ENCODE peak calls at places on chromosomes 4 and X, in seven cellular contexts. N is endothelial cell of umbilical vein, W is psoas muscle, X is fibroblast of the aortic adventitia, B is AG09309, T is WERI-Rb-1, U is cardiac muscle cell. I is an unnamed sample.

GRCh38 chr4:155377281-155377680 is 516 bp upstream of the MAP9 start:
- DNase-seq in W (no peak), T (no peak), U (no peak), N (no peak), X (peak), B (no peak), I (peak)

GRCh38 chrX:72644946-72645345 is 69.2 kb downstream of the PHKA1 start:
- DNase-seq in W (no peak), U (no peak), X (no peak), N (peak), T (no peak), B (no peak), I (no peak)

GRCh38 chrX:38900719-38901118 is 99.5 kb downstream of the MID1IP1 start:
- DNase-seq in U (no peak), W (no peak), T (no peak), N (no peak), B (no peak), X (no peak), I (no peak)

GRCh38 chrX:14698770-14699169 is 169.4 kb downstream of the GLRA2 start:
- DNase-seq in B (no peak), T (no peak), U (no peak), N (no peak), W (no peak), X (no peak), I (no peak)

GRCh38 chrX:133859336-133859735 is 126.1 kb downstream of the GPC3 start:
- DNase-seq in T (no peak), N (no peak), W (no peak), X (no peak), U (no peak), B (no peak), I (no peak)

GRCh38 chrX:131331152-131331551 is 42.0 kb upstream of the IGSF1 start:
- DNase-seq in T (no peak), N (no peak), B (no peak), X (no peak), W (no peak), U (no peak), I (no peak)

GRCh38 chr4:113979973-113980615 is 647 bp upstream of the ARSJ start:
- DNase-seq in B (no peak), W (no peak), T (no peak), N (peak), U (no peak), X (peak), I (no peak)

GRCh38 chrX:30875957-30876356 is 13.1 kb downstream of the TAB3 start:
- DNase-seq in U (no peak), B (peak), W (no peak), N (peak), X (peak), T (no peak), I (peak)

GRCh38 chrX:40120838-40121580 is 23.3 kb upstream of the BCOR start:
- DNase-seq in T (no peak), W (no peak), N (no peak), U (no peak), X (no peak), B (no peak), I (no peak)

GRCh38 chr4:150451883-150452282 is 130.1 kb upstream of the MAB21L2 start:
- DNase-seq in W (no peak), B (no peak), N (no peak), T (no peak), X (no peak), U (no peak), I (no peak)

GRCh38 chr4:122857160-122857559 is 30.5 kb downstream of the FGF2 start:
- DNase-seq in U (no peak), T (no peak), X (no peak), W (no peak), B (no peak), N (no peak), I (no peak)

GRCh38 chrX:47796433-47796906 is 40.2 kb upstream of the ZNF81 start:
- DNase-seq in U (no peak), N (no peak), T (no peak), B (peak), W (no peak), X (peak), I (peak)

GRCh38 chr4:94968493-94968892 is 210.7 kb downstream of the BMPR1B start:
- DNase-seq in N (no peak), W (no peak), B (no peak), X (no peak), U (no peak), T (no peak), I (no peak)

GRCh38 chr4:140250989-140251552 is 97.1 kb upstream of the MAML3 start:
- DNase-seq in N (no peak), B (no peak), X (no peak), W (no peak), T (no peak), U (no peak), I (no peak)

GRCh38 chr4:145827885-145828284 is 110.7 kb downstream of the ZNF827 start:
- DNase-seq in X (no peak), N (no peak), W (peak), U (no peak), T (no peak), B (no peak), I (no peak)

GRCh38 chr4:184987493-184988031 is 30.7 kb upstream of the HELT start:
- DNase-seq in N (no peak), W (no peak), X (no peak), U (no peak), B (no peak), T (no peak), I (no peak)

GRCh38 chr4:81165853-81166430 is 49.1 kb downstream of the PRKG2 start:
- DNase-seq in B (no peak), N (no peak), X (peak), U (no peak), T (no peak), W (peak), I (no peak)

GRCh38 chrX:153634832-153635231 is 12.2 kb upstream of the DUSP9 start:
- DNase-seq in U (no peak), N (no peak), T (peak), X (no peak), B (no peak), W (peak), I (no peak)

GRCh38 chr4:128031756-128032384 is 29.2 kb upstream of the LARP1B start:
- DNase-seq in B (no peak), W (no peak), X (no peak), U (no peak), T (no peak), N (no peak), I (no peak)

GRCh38 chrX:108199691-108200090 is 108.1 kb downstream of the ATG4A start:
- DNase-seq in W (no peak), X (peak), T (peak), B (no peak), N (peak), U (peak), I (peak)

GRCh38 chr4:105471566-105472176 is 2.2 kb downstream of the PPA2 start:
- DNase-seq in B (peak), X (peak), T (peak), N (peak), U (peak), W (peak), I (peak)

GRCh38 chr4:83170952-83171399 is 56.4 kb upstream of the PLAC8 start:
- DNase-seq in U (no peak), X (no peak), N (peak), T (no peak), B (no peak), W (no peak), I (no peak)

GRCh38 chrX:109911046-109911445 is 91.9 kb upstream of the TMEM164 start:
- DNase-seq in W (no peak), N (peak), U (no peak), X (peak), T (no peak), B (no peak), I (peak)

GRCh38 chr4:7052923-7053715 is 9.9 kb downstream of the TADA2B start:
- DNase-seq in T (no peak), N (no peak), X (peak), B (no peak), W (peak), U (no peak), I (no peak)

DNA sequence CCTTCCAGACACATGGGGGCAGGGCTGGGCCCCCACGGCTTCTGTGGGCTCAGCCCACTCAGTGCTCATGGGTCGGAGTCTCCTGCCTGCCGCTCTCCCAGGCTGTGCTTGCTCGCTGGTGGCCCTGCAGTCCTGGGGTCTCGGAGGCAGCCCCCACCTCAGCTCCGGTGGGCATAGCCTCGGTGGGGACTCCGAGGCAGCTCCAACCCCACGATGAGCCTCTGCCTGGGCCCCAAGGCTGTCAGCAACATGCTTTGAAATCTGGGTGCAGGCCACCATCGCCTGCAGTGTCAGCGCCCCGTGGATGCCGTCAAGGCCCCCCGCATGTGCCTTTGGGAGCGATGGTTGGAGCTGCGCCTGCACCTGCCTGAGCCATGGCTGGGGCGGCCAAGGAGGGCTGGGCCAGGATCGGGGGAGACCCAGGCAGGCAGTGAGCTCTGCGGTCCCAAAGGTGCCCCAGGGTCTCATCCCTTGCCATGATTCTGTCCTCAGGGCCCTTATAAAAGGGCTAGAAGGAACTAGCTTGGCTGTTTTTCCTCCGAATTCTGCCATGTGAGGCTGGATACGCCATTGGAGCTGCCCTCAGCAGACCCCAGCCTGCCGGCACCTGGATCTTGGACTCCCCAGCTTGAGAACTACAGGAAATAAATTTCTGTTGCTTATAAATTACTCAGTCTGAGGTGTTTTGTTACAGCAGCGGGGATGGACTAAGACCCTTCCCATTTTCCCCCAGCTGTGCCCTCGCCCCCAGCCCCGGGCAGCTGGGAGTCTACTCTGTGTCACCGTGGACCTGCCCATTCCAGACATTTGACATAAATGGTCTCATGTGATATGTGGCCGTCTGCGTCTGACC is 30.4 kb upstream of the SPON2 start:
- DNase-seq in U (no peak), T (no peak), X (no peak), B (no peak), W (no peak), N (no peak), I (no peak)
- TF ChIP-seq CTCF in U (no peak), T (no peak), X (no peak), B (no peak), W (no peak), N (no peak), I (no peak)

DNA sequence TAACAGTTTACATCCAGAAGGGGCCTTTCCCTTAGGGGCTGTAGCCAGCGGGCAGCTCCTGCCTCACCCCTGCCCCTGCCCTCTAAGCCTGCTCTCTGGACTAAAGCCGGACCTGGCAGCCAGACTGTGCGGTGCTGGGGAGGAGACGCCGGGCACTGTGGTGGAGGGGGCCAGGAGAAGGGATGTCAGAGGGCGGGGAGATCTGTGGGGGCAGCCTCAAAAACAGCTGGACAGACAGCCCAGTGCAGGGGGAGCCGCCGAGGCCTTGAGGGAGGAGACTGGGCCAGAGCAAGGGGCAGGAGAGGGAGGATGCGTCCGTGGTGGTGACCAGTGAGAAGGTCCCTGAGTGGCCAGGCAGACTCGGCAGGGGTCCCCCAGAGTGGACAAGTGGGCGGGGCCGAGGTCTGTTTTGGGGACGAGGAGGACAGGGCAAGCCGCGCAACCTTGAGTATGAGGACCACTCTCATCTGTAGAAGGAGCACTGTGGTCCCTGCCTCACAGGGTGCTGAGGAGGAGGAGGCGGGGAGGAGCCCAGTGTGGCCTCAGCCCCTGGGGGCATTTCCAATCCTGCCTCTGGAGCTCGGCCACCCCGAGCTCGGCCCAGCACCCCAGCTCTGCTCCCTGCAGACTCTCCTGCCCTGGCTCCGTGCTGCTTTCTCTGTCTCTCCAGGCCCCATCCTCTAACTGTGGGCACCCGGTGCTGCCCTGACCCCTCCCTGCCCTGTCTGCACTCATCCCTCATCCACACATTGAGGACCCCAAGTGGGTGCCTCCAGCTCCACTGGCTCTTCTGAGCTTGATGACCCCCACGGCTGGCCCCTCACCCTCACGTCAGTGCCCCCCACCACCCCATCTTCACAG is 59.2 kb upstream of the NKX1-1 start:
- DNase-seq in W (no peak), N (no peak), B (no peak), T (peak), U (no peak), X (no peak), I (no peak)
- H3K4me3 ChIP-seq in W (no peak), N (no peak), B (no peak), T (no peak), U (no peak), X (no peak), I (no peak)

DNA sequence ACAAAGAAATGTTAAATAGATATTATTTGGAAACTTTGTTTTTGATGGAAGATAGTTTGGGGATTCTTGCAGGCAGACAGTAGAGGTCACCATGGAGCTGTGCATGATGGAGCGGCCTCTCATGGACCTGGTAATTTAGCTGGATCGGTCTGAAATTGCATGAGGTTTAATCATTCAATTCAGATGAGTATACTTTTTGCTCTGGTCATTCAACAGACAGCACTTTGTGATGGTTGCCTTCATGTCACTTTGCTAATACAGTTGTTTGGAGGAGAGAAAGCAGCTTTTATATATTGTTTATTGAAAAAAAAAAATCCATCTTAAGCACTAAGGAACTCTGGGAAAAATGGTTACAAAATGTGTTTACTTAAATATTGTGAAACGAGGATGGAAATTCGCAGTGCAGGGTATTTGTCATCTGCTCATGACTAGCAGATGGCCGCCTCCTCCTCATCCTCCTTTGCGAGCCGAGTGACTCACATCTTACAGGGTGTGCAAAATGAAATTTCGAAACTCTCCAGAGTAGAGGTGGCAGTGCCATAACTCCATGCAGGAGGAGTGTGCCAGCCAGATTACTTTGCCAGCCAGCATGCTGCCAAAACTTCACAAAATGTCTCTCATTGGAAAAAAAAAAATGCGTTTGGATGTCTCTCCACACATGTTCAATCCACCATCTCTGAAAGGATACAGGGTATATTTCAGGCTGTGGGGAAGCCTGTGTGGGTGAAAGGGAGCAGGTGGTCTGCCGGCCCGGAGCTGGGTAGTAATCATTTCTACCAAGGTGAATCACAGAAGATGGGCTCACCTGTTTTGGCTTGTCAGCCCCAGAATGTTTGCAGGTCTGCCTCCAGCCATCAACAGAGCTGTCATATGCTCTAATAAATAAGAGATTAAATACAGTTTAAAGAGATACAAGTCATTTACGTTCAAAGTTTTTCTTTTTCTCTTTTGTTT is 314.9 kb upstream of the DIPK2B start:
- DNase-seq in U (peak), B (peak), W (peak), T (peak), X (peak), N (peak), I (peak)
- TF ChIP-seq CTCF in U (peak), B (peak), W (peak), T (peak), X (peak), N (peak), I (peak)

DNA sequence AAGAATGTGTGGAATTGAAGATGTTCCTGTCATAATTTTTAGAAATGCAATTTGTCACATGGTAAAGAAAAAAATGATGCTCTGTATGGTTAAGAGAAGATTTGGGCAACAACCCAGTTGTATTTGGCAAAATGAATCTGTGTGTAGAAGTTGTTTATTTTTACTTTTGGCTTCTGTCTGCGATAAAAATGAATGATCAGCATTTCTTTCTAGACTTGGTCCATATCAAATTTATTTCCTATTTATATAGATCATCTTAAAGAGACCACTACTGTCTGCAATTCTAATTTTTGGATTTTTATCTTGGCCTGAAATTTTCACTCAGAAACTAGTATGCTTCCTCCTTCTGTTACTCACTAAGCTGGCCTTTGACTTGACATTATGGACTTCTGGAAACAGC is 396.9 kb downstream of the FAM47A start:
- DNase-seq in W (no peak), B (no peak), N (no peak), T (no peak), U (no peak), X (no peak), I (no peak)
- H3K4me3 ChIP-seq in W (no peak), B (no peak), N (no peak), T (no peak), U (no peak), X (no peak), I (no peak)

DNA sequence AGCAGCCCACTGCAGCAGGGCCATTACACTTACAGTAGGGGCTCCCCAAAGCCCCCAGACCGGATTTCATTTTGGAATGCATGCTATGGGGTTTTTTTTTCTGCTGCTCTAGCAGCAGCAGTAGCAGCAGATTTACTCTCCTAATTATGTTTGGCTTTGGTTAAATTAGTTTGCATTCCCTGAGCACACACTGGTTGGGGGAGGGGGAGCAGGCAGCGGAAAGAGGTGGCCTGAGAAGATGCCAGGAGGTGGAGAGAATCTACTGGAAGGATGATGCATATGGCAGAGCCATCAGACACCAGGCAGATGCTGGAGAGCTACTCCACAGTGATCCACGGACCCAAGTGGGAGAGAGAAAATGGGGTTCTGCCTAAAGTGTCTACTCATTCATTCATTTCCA is 109.6 kb downstream of the LDB2 start:
- DNase-seq in B (no peak), N (no peak), X (no peak), U (no peak), T (no peak), W (no peak), I (no peak)
- TF ChIP-seq CTCF in B (no peak), N (no peak), X (no peak), U (no peak), T (no peak), W (no peak), I (no peak)

GRCh38 chr4:147029296-147029695 is 83.6 kb upstream of the TTC29 start:
- DNase-seq in W (no peak), N (no peak), U (no peak), X (no peak), T (no peak), B (no peak), I (no peak)
- H3K4me3 ChIP-seq in W (no peak), N (no peak), U (no peak), X (no peak), T (no peak), B (no peak), I (no peak)

GRCh38 chrX:76850851-76851250 is 423.3 kb downstream of the MAGEE1 start:
- DNase-seq in T (no peak), N (no peak), X (peak), W (no peak), B (no peak), U (no peak), I (no peak)
- TF ChIP-seq CTCF in T (peak), N (peak), X (peak), W (no peak), B (peak), U (no peak), I (no peak)

DNA sequence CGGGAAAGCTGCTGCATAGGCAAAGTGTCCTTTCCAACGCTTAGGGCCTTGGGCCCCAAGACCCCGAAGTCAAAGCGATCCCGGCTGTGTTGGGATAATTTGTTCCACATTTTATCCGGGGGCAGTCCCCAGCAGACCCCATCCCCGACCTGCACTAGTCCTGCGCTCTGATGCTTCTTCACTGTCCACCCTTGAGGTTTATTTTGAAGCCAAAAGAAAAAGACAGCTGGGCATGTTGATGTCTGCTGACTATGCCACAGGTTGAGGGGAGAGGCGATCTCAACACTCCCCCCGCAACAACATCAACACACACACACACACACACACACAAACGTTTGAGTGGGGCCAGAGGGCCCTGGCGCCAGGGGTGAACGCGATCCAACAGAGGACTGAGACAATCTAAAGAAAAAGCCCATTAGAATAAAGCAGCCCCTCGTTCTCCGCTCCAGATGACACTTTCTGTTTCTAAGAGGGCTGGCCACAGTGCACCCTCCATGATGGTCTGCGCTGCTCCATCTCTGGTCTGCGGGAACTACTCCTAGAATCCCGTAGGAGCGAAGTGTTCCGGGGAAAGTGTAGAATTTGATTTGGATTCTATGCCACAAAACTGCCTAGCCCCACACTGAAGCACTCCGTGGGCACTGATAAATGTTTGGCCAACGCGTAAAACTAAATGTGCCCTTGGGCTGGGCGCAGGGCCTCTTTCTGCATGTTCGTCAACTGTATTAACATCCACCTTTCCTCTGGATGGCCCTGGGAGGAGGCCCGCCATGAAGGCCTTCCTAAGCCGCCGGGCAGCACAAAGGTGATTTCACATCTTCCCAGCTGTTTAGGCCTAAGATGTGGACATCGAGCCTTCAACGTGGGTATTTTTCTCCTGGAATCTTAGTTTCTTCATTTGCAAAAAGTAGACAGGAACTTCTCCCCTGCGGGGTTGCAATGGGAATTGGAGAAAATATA is 2.4 kb downstream of the MSX1 start:
- DNase-seq in W (peak), N (no peak), U (no peak), X (no peak), B (no peak), T (no peak), I (no peak)
- H3K4me3 ChIP-seq in W (peak), N (no peak), U (peak), X (peak), B (peak), T (no peak), I (peak)